ENCODE peak calls at places on chromosomes 5 and 9, in seven cellular contexts. S is prostate gland; R is fibroblast of lung; N is CD8-positive, alpha-beta T cell; Y is lower lobe of right lung; K is tibial artery; H is spleen. X is an unnamed sample.

GRCh38 chr5:168401880-168402279 is 84.4 kb upstream of the RARS1 start:
- DNase-seq in Y (no peak), N (no peak), H (peak; percentile 36), R (no peak), K (no peak), S (peak; percentile 75), X (no peak)

GRCh38 chr9:126615791-126616447 is 2.2 kb downstream of the LMX1B start:
- DNase-seq in S (no peak), N (no peak), H (no peak), Y (no peak), R (no peak), K (no peak), X (no peak)

GRCh38 chr9:101977614-101978210 is 239.3 kb upstream of the GRIN3A start:
- DNase-seq in K (no peak), H (no peak), R (peak; percentile 11), Y (no peak), S (no peak), N (no peak), X (no peak)

GRCh38 chr9:136582977-136583735 is 37.3 kb upstream of the NOTCH1 start:
- DNase-seq in S (no peak), K (no peak), Y (no peak), N (no peak), H (no peak), R (no peak), X (peak; percentile 42)

GRCh38 chr5:123524146-123524545 is 12.2 kb downstream of the CSNK1G3 start:
- DNase-seq in H (no peak), N (no peak), R (no peak), K (no peak), S (no peak), Y (no peak), X (no peak)

GRCh38 chr9:101065930-101066329 is 37.4 kb downstream of the PLPPR1 start:
- DNase-seq in S (no peak), R (no peak), Y (no peak), H (no peak), K (no peak), N (no peak), X (no peak)

GRCh38 chr9:94872921-94873511 is 146.5 kb downstream of the AOPEP start:
- DNase-seq in Y (no peak), S (no peak), R (peak; percentile 92), H (no peak), N (no peak), K (no peak), X (no peak)

GRCh38 chr9:13205824-13206223 is 73.7 kb downstream of the MPDZ start:
- DNase-seq in H (no peak), S (no peak), R (no peak), K (no peak), Y (no peak), N (no peak), X (no peak)

GRCh38 chr9:33765411-33765810 is 29.9 kb upstream of the PRSS3 start:
- DNase-seq in S (no peak), K (no peak), H (no peak), R (peak; percentile 60), Y (no peak), N (no peak), X (no peak)

GRCh38 chr9:36148652-36149051 is 12.1 kb downstream of the GLIPR2 start:
- DNase-seq in R (peak; percentile 97), H (peak; percentile 92), S (peak; percentile 63), Y (peak; percentile 92), N (peak; percentile 79), K (peak; percentile 99), X (peak; percentile 66)

GRCh38 chr9:2872941-2873323 is 29.0 kb upstream of the PUM3 start:
- DNase-seq in S (no peak), K (no peak), Y (no peak), N (no peak), R (no peak), H (no peak), X (no peak)

GRCh38 chr5:56176155-56176798 is 56.9 kb downstream of the ANKRD55 start:
- DNase-seq in K (no peak), Y (no peak), N (no peak), R (no peak), H (no peak), S (no peak), X (no peak)

GRCh38 chr9:30116673-30117217 is 2267.7 kb upstream of the ACO1 start:
- DNase-seq in R (no peak), Y (no peak), K (no peak), H (no peak), S (no peak), N (no peak), X (no peak)

GRCh38 chr5:137753227-137753985 is 757 bp downstream of the HNRNPA0 start:
- DNase-seq in H (peak; percentile 93), K (peak; percentile 85), N (peak; percentile 51), S (peak; percentile 35), Y (peak; percentile 76), R (no peak), X (no peak)

GRCh38 chr5:137752873-137753226 is 1.3 kb downstream of the HNRNPA0 start:
- DNase-seq in S (peak; percentile 5), K (no peak), Y (no peak), H (no peak), N (no peak), R (no peak), X (no peak)

GRCh38 chr5:137750436-137750835 is 3.7 kb downstream of the HNRNPA0 start:
- DNase-seq in S (no peak), K (no peak), Y (no peak), R (no peak), N (no peak), H (no peak), X (no peak)

GRCh38 chr5:137753986-137754235 is 252 bp downstream of the HNRNPA0 start:
- DNase-seq in N (no peak), S (no peak), H (no peak), K (no peak), Y (no peak), R (no peak), X (no peak)

DNA sequence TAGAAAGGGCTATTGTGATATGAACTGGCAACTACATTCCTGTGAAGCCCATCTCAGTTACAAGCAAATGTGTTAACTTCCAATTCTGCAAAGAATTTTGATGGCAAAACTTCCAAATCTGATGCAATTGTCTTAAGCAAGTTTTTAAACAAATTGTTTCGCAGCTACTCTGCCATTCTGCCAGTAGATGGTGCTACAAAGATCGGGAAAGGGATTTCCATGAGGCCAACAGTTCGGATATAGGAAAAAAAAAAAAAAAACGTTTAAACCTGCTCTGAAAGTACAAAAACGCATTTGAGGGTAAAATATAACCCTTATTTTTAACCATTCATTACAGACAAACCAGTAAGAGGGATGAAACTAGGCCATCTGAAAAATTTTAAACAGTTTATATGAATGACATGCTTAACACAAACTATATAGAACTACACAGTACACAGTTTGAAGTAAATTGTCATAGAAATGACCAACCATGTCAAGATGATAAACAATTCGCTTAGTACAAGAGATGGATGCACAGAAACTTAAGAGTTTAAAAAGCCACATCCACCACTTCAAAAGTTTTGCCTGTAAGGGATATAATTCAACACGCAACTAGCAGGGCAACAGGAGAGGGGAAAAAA is 2.2 kb downstream of the HNRNPA0 start:
- DNase-seq in H (no peak), N (no peak), Y (no peak), K (no peak), R (peak; percentile 68), S (peak; percentile 11), X (no peak)
- H3K27ac ChIP-seq in H (peak overlapping the region; percentile 93), N (peak overlapping the region; percentile 100), Y (peak overlapping the region; percentile 99), K (peak overlapping the region; percentile 99), R (peak overlapping the region; percentile 58), S (peak overlapping the region; percentile 99), X (no peak overlapping the region)

GRCh38 chr5:135243194-135244191 is 155.5 kb downstream of the MACROH2A1 start:
- DNase-seq in N (no peak), K (peak; percentile 77), Y (no peak), S (no peak), R (no peak), H (peak; percentile 52), X (no peak)

GRCh38 chr5:135241536-135241935 is 157.5 kb downstream of the MACROH2A1 start:
- DNase-seq in S (no peak), N (no peak), Y (no peak), K (peak; percentile 20), H (no peak), R (no peak), X (no peak)

GRCh38 chr5:135242496-135243193 is 156.4 kb downstream of the MACROH2A1 start:
- DNase-seq in S (no peak), N (no peak), Y (no peak), R (peak; percentile 55), K (peak; percentile 80), H (no peak), X (no peak)

GRCh38 chr5:135240781-135241360 is 158.2 kb downstream of the MACROH2A1 start:
- DNase-seq in K (peak; percentile 41), R (no peak), Y (no peak), N (no peak), H (peak; percentile 45), S (no peak), X (no peak)

GRCh38 chr5:135242021-135242480 is 157.0 kb downstream of the MACROH2A1 start:
- DNase-seq in S (no peak), R (peak; percentile 79), H (peak; percentile 31), K (peak; percentile 72), N (no peak), Y (peak; percentile 56), X (no peak)
- H3K27ac ChIP-seq in S (no peak overlapping the region), R (no peak overlapping the region), H (no peak overlapping the region), K (peak overlapping the region; percentile 72), N (no peak overlapping the region), Y (peak overlapping the region; percentile 50), X (no peak overlapping the region)

GRCh38 chr5:14397717-14398116 is 183.9 kb upstream of the OTULINL start:
- DNase-seq in H (no peak), Y (no peak), K (no peak), R (peak; percentile 93), N (no peak), S (peak; percentile 31), X (no peak)
- H3K27ac ChIP-seq in H (peak overlapping the region; percentile 51), Y (peak overlapping the region; percentile 44), K (peak overlapping the region; percentile 44), R (peak overlapping the region; percentile 59), N (no peak overlapping the region), S (peak overlapping the region; percentile 42), X (no peak overlapping the region)

GRCh38 chr9:130499804-130500263 is 55.1 kb downstream of the ASS1 start:
- DNase-seq in H (no peak), S (peak; percentile 60), Y (no peak), N (no peak), R (no peak), K (no peak), X (no peak)

GRCh38 chr9:130498298-130498917 is 53.6 kb downstream of the ASS1 start:
- DNase-seq in R (no peak), Y (no peak), K (no peak), S (no peak), H (no peak), N (no peak), X (no peak)

GRCh38 chr9:130498918-130499698 is 54.3 kb downstream of the ASS1 start:
- DNase-seq in Y (no peak), K (no peak), S (no peak), R (no peak), N (no peak), H (no peak), X (no peak)

GRCh38 chr9:130501645-130502044 is 56.9 kb downstream of the ASS1 start:
- DNase-seq in S (no peak), K (no peak), N (no peak), R (no peak), Y (no peak), H (no peak), X (no peak)

DNA sequence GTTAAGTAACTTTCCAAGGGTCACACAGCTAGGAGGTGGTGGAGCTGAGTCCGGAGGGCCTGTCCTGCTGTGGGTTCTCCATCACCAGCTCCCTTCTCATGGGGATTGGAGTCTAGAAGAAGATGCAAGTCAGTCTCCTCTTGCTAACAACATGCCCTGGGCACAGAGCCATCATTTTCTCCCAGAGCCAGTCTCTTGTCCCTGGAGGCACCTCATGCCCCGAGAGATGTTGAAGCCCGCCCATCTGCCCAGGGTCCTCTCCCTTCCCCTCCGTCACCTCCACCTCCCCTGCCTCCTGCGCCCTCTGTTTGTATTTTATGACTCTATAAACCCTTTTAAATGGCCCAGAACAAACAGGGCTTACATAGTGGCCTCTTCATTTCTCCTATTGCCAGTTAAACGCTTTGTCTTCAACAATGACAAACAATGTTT is 55.6 kb downstream of the ASS1 start:
- DNase-seq in H (no peak), R (no peak), S (peak; percentile 16), N (no peak), Y (no peak), K (no peak), X (no peak)
- H3K27ac ChIP-seq in H (no peak overlapping the region), R (no peak overlapping the region), S (no peak overlapping the region), N (no peak overlapping the region), Y (no peak overlapping the region), K (no peak overlapping the region), X (no peak overlapping the region)

X was measured in substantia nigra.